ENCODE peak calls at places on chromosomes 6 and 20, in four cellular contexts. One of them, this sample, is unnamed.

GRCh38 chr20:37379967-37380828 is 34.3 kb downstream of the SRC start:
- DNase-seq in GM12878: no peak
- DNase-seq in WTC11: no peak
- DNase-seq in HepG2: peak
- DNase-seq in this sample: no peak

GRCh38 chr6:10719386-10720228 is 3.3 kb upstream of the TMEM14C start:
- DNase-seq in GM12878: no peak
- DNase-seq in WTC11: no peak
- DNase-seq in HepG2: peak
- DNase-seq in this sample: no peak

GRCh38 chr6:41370488-41371111 is 35.2 kb downstream of the NCR2 start:
- DNase-seq in GM12878: no peak
- DNase-seq in WTC11: no peak
- DNase-seq in HepG2: no peak
- DNase-seq in this sample: no peak

GRCh38 chr6:35731736-35732532 is 4.9 kb upstream of the ARMC12 start:
- DNase-seq in GM12878: peak
- DNase-seq in WTC11: peak
- DNase-seq in HepG2: peak
- DNase-seq in this sample: peak

GRCh38 chr20:13121840-13122515 is 99.1 kb upstream of the ISM1 start:
- DNase-seq in GM12878: no peak
- DNase-seq in WTC11: no peak
- DNase-seq in HepG2: peak
- DNase-seq in this sample: no peak

GRCh38 chr6:35727206-35727934 is 9.5 kb upstream of the ARMC12 start:
- DNase-seq in GM12878: no peak
- DNase-seq in WTC11: peak
- DNase-seq in HepG2: peak
- DNase-seq in this sample: peak

GRCh38 chr20:32278199-32278643 is 770 bp downstream of the KIF3B start:
- DNase-seq in GM12878: peak
- DNase-seq in WTC11: no peak
- DNase-seq in HepG2: no peak
- DNase-seq in this sample: no peak

GRCh38 chr20:57507477-57507876 is 17.5 kb downstream of the CTCFL start:
- DNase-seq in GM12878: no peak
- DNase-seq in WTC11: no peak
- DNase-seq in HepG2: no peak
- DNase-seq in this sample: no peak

GRCh38 chr6:100944644-100945043 is 63.5 kb upstream of the ASCC3 start:
- DNase-seq in GM12878: no peak
- DNase-seq in WTC11: no peak
- DNase-seq in HepG2: no peak
- DNase-seq in this sample: no peak

DNA sequence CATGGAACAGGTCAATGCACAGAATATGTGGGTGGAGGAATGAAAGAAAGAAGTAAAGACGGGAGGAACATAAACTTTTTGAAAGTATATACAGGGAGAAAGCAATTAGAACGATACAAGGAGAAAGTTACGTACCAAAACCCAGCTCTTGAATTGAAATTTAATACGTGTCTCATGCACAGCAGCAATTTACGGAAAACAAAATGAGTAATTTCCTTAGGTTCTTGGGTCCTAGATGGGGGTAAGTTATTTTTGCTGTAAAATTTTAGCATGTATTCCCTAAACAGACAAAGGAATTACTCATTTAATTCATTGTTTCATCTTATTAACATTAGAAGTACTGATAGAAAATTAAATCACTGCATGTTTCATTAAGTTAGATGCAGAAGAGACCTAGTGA is 75.8 kb downstream of the PDE10A start:
- DNase-seq in GM12878: no peak
- DNase-seq in WTC11: no peak
- DNase-seq in HepG2: no peak
- DNase-seq in this sample: no peak
- TF ChIP-seq CBFB in GM12878: no peak
- TF ChIP-seq CBFB in WTC11: no peak
- TF ChIP-seq CBFB in HepG2: no peak
- TF ChIP-seq CBFB in this sample: no peak

GRCh38 chr6:105740946-105741605 is 338.2 kb upstream of the PREP start:
- DNase-seq in GM12878: no peak
- DNase-seq in WTC11: no peak
- DNase-seq in HepG2: no peak
- DNase-seq in this sample: no peak
- TF ChIP-seq CBFB in GM12878: no peak
- TF ChIP-seq CBFB in WTC11: no peak
- TF ChIP-seq CBFB in HepG2: no peak
- TF ChIP-seq CBFB in this sample: no peak

GRCh38 chr20:24909086-24909780 is 39.8 kb upstream of the CST7 start:
- DNase-seq in GM12878: no peak
- DNase-seq in WTC11: no peak
- DNase-seq in HepG2: no peak
- DNase-seq in this sample: no peak

GRCh38 chr20:24908642-24909041 is 40.4 kb upstream of the CST7 start:
- DNase-seq in GM12878: no peak
- DNase-seq in WTC11: no peak
- DNase-seq in HepG2: no peak
- DNase-seq in this sample: no peak

GRCh38 chr20:24911461-24911860 is 37.6 kb upstream of the CST7 start:
- DNase-seq in GM12878: no peak
- DNase-seq in WTC11: no peak
- DNase-seq in HepG2: no peak
- DNase-seq in this sample: no peak

GRCh38 chr20:24910461-24910860 is 38.6 kb upstream of the CST7 start:
- DNase-seq in GM12878: no peak
- DNase-seq in WTC11: no peak
- DNase-seq in HepG2: no peak
- DNase-seq in this sample: no peak

DNA sequence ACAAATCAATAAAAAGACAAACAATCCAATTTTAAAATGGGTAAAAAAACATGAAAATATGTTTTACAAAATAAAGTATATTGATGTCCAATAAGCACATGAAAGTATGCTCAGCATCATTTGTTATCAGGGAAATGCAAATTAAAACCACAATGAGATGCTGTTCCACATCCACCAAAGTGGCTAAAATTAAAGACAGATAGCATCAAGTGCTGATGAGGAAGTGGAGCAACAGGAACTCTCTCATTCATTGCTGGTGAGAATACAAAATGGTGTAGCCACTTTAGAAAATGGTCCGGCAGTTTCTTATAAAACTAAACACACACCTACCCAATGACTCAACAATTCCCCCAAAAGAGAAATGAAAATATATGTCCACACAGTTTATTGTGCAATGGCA is 42.3 kb upstream of the CST7 start:
- DNase-seq in GM12878: no peak
- DNase-seq in WTC11: no peak
- DNase-seq in HepG2: no peak
- DNase-seq in this sample: no peak
- TF ChIP-seq CBFB in GM12878: no peak
- TF ChIP-seq CBFB in WTC11: no peak
- TF ChIP-seq CBFB in HepG2: no peak
- TF ChIP-seq CBFB in this sample: no peak

GRCh38 chr6:112396221-112396620 is 49.1 kb downstream of the RFPL4B start:
- DNase-seq in GM12878: no peak
- DNase-seq in WTC11: no peak
- DNase-seq in HepG2: no peak
- DNase-seq in this sample: no peak
- TF ChIP-seq CBFB in GM12878: no peak
- TF ChIP-seq CBFB in WTC11: no peak
- TF ChIP-seq CBFB in HepG2: no peak
- TF ChIP-seq CBFB in this sample: no peak

GRCh38 chr6:19578489-19578888 is 258.7 kb upstream of the ID4 start:
- DNase-seq in GM12878: no peak
- DNase-seq in WTC11: no peak
- DNase-seq in HepG2: no peak
- DNase-seq in this sample: no peak
- TF ChIP-seq CBFB in GM12878: no peak
- TF ChIP-seq CBFB in WTC11: no peak
- TF ChIP-seq CBFB in HepG2: no peak
- TF ChIP-seq CBFB in this sample: no peak

GRCh38 chr20:40682104-40683045 is 6.7 kb downstream of the MAFB start:
- DNase-seq in GM12878: no peak
- DNase-seq in WTC11: peak
- DNase-seq in HepG2: peak
- DNase-seq in this sample: no peak
- TF ChIP-seq CBFB in GM12878: no peak
- TF ChIP-seq CBFB in WTC11: no peak
- TF ChIP-seq CBFB in HepG2: peak
- TF ChIP-seq CBFB in this sample: no peak

DNA sequence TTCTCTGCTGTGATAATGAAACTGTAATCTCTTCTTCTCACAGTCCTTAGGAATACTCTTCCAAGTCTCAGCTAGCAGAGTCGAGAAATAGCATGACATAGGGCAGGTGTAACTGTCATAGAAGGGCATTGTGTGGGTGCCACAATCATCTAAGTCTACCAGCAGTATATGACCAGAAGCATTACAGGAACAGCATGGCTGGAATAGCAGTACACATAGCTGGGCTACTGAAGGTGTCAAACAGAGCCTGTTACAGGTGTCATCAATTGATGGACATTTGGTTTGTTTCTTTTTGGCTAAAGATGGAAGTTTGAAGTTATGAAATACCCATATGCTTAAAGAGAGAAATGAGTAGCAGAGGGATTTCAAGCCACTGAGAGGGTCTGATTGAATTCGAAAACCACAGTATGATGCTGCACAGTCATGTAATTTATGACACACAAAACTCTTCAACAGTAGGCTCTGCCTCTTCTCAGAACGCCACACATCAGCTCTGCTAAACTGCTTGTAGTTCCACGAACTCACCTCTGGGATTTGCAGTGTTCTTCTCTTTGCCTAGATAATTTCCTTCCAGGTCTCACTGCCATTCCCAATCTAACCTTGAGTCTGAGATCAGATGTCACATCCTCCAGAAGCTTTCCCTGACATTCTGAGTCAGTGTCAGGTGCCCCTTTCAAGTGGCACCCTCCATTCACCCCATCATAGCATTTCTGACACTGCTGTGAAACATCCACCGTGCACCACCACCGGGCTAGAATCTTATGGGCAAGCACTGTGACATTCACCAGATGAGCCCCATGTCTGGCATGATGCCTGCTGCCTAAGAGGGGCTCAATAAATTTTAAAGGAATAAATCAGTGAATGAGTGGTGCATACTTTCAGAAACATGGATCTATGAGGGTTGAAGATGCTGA is 151.0 kb downstream of the ADAT2 start:
- DNase-seq in GM12878: no peak
- DNase-seq in WTC11: no peak
- DNase-seq in HepG2: no peak
- DNase-seq in this sample: no peak
- TF ChIP-seq CBFB in GM12878: peak
- TF ChIP-seq CBFB in WTC11: no peak
- TF ChIP-seq CBFB in HepG2: no peak
- TF ChIP-seq CBFB in this sample: no peak

GRCh38 chr6:46352541-46353267 is 138.5 kb downstream of the RCAN2 start:
- DNase-seq in GM12878: no peak
- DNase-seq in WTC11: no peak
- DNase-seq in HepG2: no peak
- DNase-seq in this sample: no peak

GRCh38 chr6:46356543-46356942 is 134.7 kb downstream of the RCAN2 start:
- DNase-seq in GM12878: no peak
- DNase-seq in WTC11: no peak
- DNase-seq in HepG2: no peak
- DNase-seq in this sample: no peak

GRCh38 chr6:46347669-46348068 is 143.6 kb downstream of the RCAN2 start:
- DNase-seq in GM12878: peak
- DNase-seq in WTC11: no peak
- DNase-seq in HepG2: no peak
- DNase-seq in this sample: no peak

GRCh38 chr6:46353450-46353998 is 137.7 kb downstream of the RCAN2 start:
- DNase-seq in GM12878: no peak
- DNase-seq in WTC11: no peak
- DNase-seq in HepG2: no peak
- DNase-seq in this sample: no peak

GRCh38 chr6:46350714-46351113 is 140.5 kb downstream of the RCAN2 start:
- DNase-seq in GM12878: no peak
- DNase-seq in WTC11: no peak
- DNase-seq in HepG2: no peak
- DNase-seq in this sample: no peak
- TF ChIP-seq CBFB in GM12878: no peak
- TF ChIP-seq CBFB in WTC11: no peak
- TF ChIP-seq CBFB in HepG2: no peak
- TF ChIP-seq CBFB in this sample: no peak